ENCODE peak calls at places on chromosomes 12 and 14, in four cellular contexts. N is IMR-90, T is K562, K is GM12878. S is an unnamed sample.

GRCh38 chr12:131786331-131786730 is 41.9 kb upstream of the MMP17 start:
- DNase-seq in N (no peak), T (no peak), K (no peak), S (no peak)

GRCh38 chr14:104981699-104982541 is 3.7 kb upstream of the CLBA1 start:
- DNase-seq in N (no peak), T (no peak), K (no peak), S (no peak)

GRCh38 chr14:97106609-97107008 is 309.4 kb downstream of the VRK1 start:
- DNase-seq in N (no peak), T (no peak), K (no peak), S (no peak)

GRCh38 chr12:77625441-77625840 is 205.3 kb upstream of the NAV3 start:
- DNase-seq in N (peak), T (no peak), K (no peak), S (no peak)

GRCh38 chr12:40010899-40011774 is 94.7 kb downstream of the SLC2A13 start:
- DNase-seq in N (peak), T (peak), K (peak), S (peak)

GRCh38 chr14:50717826-50718225 is 49.7 kb upstream of the SAV1 start:
- DNase-seq in N (no peak), T (no peak), K (no peak), S (no peak)

GRCh38 chr14:89936654-89937185 is 17.8 kb downstream of the EFCAB11 start:
- DNase-seq in N (no peak), T (no peak), K (no peak), S (no peak)

GRCh38 chr12:46886541-46887041 is 60.8 kb upstream of the SLC38A4 start:
- DNase-seq in N (peak), T (no peak), K (no peak), S (no peak)

GRCh38 chr14:87934185-87934584 is 58.8 kb downstream of the GALC start:
- DNase-seq in N (peak), T (no peak), K (no peak), S (no peak)

GRCh38 chr12:1834186-1834925 is 14.0 kb downstream of the LRTM2 start:
- DNase-seq in N (no peak), T (no peak), K (no peak), S (no peak)

DNA sequence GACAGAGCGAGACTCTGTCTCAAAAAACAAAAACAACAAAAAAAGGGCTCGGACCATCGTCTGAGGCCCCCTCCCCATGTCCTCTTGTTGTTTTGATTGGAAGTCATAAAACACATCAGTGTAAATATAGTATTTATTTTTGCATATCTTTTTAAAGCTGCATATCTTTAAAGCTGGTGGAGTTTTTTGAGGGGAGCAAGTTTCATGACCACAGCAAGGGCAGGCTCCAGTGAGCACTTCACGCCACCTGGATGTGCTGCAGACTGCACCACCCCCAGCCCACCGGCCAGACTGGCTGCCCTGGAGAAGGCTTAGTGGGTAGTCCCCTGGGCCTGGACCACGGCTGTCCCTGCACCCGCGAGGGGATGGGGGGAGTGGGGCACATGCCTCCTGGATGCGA is 11.9 kb upstream of the BCL7A start:
- DNase-seq in N (no peak), T (no peak), K (no peak), S (no peak)
- TF ChIP-seq FOS in N (no peak), T (no peak), K (no peak), S (no peak)

GRCh38 chr12:121089031-121089812 is 43.5 kb upstream of the P2RX7 start:
- DNase-seq in N (no peak), T (peak), K (no peak), S (no peak)
- TF ChIP-seq CTCF in N (no peak), T (peak), K (peak), S (no peak)

GRCh38 chr14:93343797-93344196 is 3.2 kb upstream of the COX8C start:
- DNase-seq in N (no peak), T (no peak), K (no peak), S (no peak)
- TF ChIP-seq FOS in N (no peak), T (no peak), K (no peak), S (no peak)

GRCh38 chr12:118055144-118055557 is 5.8 kb downstream of the WSB2 start:
- DNase-seq in N (peak), T (peak), K (no peak), S (peak)
- TF ChIP-seq CTCF in N (peak), T (peak), K (peak), S (peak)

DNA sequence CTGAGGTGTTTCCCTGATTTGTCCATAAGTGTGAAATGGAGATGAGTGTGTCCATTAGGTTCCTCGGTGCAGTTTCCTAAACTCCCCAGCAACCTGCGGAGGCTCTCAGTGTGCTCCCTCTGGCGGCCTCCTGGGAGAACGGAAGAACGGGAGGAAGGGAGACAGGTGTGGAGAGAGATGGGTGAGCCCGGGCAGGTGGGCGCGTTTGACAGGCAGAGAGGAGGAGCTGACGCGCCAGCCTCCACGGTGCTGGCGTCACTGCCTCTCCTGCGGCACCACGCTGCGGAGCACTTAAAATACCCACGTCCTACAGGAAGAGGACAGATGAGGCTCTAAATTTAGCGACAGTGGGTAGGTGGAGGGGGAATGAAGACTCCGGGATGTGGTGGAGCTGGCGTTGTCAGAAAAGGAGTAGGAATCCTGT is 26.8 kb upstream of the PEX5 start:
- DNase-seq in N (no peak), T (peak), K (no peak), S (no peak)
- TF ChIP-seq FOS in N (no peak), T (no peak), K (no peak), S (no peak)

DNA sequence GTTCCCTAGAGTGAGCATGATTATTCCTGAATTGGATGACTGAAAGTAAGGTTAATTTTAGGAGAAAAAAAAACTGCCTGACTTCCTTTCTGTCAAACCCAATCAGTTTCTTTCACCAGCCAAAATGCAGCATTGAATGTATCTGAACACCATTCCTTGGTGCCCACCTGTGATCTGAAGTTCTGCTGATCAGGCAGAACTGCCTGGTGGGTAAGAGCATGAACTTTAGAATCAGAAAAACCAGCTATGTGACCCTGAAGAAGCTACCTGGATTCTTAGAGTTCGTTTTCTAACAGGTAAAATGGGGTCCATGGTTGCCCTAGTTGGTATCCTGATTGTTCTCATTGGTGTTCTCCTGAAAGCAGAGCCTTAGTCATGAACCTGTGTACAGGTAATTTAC is 506.9 kb downstream of the MED13L start:
- DNase-seq in N (no peak), T (no peak), K (no peak), S (no peak)
- TF ChIP-seq CTCF in N (no peak), T (no peak), K (no peak), S (no peak)

GRCh38 chr14:63887899-63888298 is 35.1 kb downstream of the SYNE2 start:
- DNase-seq in N (no peak), T (no peak), K (no peak), S (no peak)
- TF ChIP-seq FOS in N (no peak), T (no peak), K (no peak), S (no peak)

GRCh38 chr14:99475179-99475578 is 5.5 kb downstream of the SETD3 start:
- DNase-seq in N (no peak), T (no peak), K (no peak), S (no peak)
- TF ChIP-seq CTCF in N (no peak), T (peak), K (no peak), S (no peak)

GRCh38 chr12:116423053-116423452 is 136.1 kb upstream of the MAP1LC3B2 start:
- DNase-seq in N (peak), T (no peak), K (no peak), S (no peak)
- TF ChIP-seq FOS in N (no peak), T (no peak), K (no peak), S (no peak)

DNA sequence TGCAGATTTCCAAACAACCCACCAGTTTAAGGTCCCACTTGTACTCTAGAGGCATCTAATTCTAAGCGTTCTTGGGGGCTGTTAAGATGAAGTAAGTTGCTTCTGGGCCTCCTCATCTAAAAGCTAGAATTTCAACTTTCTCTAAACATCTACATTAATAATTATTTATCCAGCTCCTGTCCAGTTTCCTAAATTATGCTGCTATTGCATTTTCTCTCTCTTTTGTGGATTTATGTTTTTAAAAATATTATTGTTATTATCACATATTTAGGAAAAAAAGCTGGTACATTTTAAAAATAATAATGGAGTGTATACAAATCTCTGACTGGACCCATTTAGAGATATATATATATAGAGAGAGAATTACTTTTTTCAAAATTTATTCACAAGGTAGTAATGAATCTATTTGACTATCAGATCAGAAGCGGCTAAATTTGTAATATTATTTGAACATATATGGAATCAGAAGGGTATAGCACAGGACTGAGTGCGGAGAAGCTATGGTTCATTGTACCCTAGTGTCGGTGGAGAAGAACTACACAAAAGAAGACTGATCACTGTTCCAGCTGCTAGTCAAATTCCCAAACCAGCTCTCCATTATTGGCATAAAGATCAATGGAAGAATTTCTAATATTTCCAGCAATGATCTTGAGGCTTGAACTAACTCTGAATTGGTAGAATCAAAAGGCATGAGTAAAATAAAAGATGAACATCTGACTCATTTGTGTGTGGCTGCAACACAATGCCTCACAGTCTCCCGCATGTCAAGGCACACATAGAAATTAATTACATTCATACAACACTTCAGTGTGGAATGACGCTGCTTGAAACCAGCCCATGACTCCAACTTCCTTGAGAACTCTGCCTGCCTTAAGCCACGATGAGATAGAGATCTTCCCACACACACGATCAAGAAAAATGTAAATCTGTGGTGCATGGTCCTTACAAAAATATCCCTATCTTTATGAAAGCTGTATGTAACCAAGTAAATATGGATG is 433.4 kb upstream of the OR4E1 start:
- DNase-seq in N (peak), T (no peak), K (no peak), S (no peak)
- TF ChIP-seq CTCF in N (no peak), T (no peak), K (no peak), S (no peak)